ENCODE peak calls at places on chromosomes 16 and 17, in seven cellular contexts. One of them, this sample, is unnamed.

GRCh38 chr17:33562792-33563191 is 269.7 kb upstream of the ASIC2 start:
- DNase-seq in stomach: no peak
- DNase-seq in tibial nerve: no peak
- DNase-seq in SK-N-SH: no peak
- DNase-seq in A549: no peak
- DNase-seq in transverse colon: no peak
- DNase-seq in ovary: no peak
- DNase-seq in this sample: no peak

GRCh38 chr17:18101828-18102227 is 6.7 kb upstream of the MYO15A start:
- DNase-seq in stomach: no peak
- DNase-seq in tibial nerve: no peak
- DNase-seq in SK-N-SH: no peak
- DNase-seq in A549: no peak
- DNase-seq in transverse colon: no peak
- DNase-seq in ovary: no peak
- DNase-seq in this sample: no peak

GRCh38 chr16:26149661-26150060 is 457.9 kb downstream of the HS3ST4 start:
- DNase-seq in stomach: no peak
- DNase-seq in tibial nerve: no peak
- DNase-seq in SK-N-SH: no peak
- DNase-seq in A549: no peak
- DNase-seq in transverse colon: no peak
- DNase-seq in ovary: no peak
- DNase-seq in this sample: no peak

GRCh38 chr17:48577330-48577945 is 712 bp downstream of the HOXB4 start:
- DNase-seq in stomach: no peak
- DNase-seq in tibial nerve: no peak
- DNase-seq in SK-N-SH: no peak
- DNase-seq in A549: no peak
- DNase-seq in transverse colon: no peak
- DNase-seq in ovary: no peak
- DNase-seq in this sample: no peak

GRCh38 chr17:66975614-66976378 is 11.3 kb downstream of the CACNG4 start:
- DNase-seq in stomach: peak; percentile 44
- DNase-seq in tibial nerve: no peak
- DNase-seq in SK-N-SH: no peak
- DNase-seq in A549: peak; percentile 70
- DNase-seq in transverse colon: no peak
- DNase-seq in ovary: no peak
- DNase-seq in this sample: no peak

GRCh38 chr17:81484195-81484979 is 28.2 kb downstream of the ACTG1 start:
- DNase-seq in stomach: peak; percentile 93
- DNase-seq in tibial nerve: peak; percentile 80
- DNase-seq in SK-N-SH: peak; percentile 97
- DNase-seq in A549: peak; percentile 80
- DNase-seq in transverse colon: peak; percentile 90
- DNase-seq in ovary: peak; percentile 89
- DNase-seq in this sample: peak; percentile 94

GRCh38 chr17:80923211-80924110 is 68.2 kb upstream of the CHMP6 start:
- DNase-seq in stomach: no peak
- DNase-seq in tibial nerve: no peak
- DNase-seq in SK-N-SH: no peak
- DNase-seq in A549: no peak
- DNase-seq in transverse colon: no peak
- DNase-seq in ovary: no peak
- DNase-seq in this sample: peak; percentile 56

GRCh38 chr17:70552230-70552981 is 383.1 kb downstream of the KCNJ2 start:
- DNase-seq in stomach: no peak
- DNase-seq in tibial nerve: peak; percentile 35
- DNase-seq in SK-N-SH: peak; percentile 72
- DNase-seq in A549: peak; percentile 26
- DNase-seq in transverse colon: no peak
- DNase-seq in ovary: no peak
- DNase-seq in this sample: no peak

GRCh38 chr16:28188085-28188916 is 23.5 kb downstream of the XPO6 start:
- DNase-seq in stomach: no peak
- DNase-seq in tibial nerve: no peak
- DNase-seq in SK-N-SH: no peak
- DNase-seq in A549: no peak
- DNase-seq in transverse colon: no peak
- DNase-seq in ovary: no peak
- DNase-seq in this sample: no peak

GRCh38 chr16:79972053-79972704 is 371.6 kb upstream of the MAF start:
- DNase-seq in stomach: no peak
- DNase-seq in tibial nerve: no peak
- DNase-seq in SK-N-SH: no peak
- DNase-seq in A549: no peak
- DNase-seq in transverse colon: no peak
- DNase-seq in ovary: no peak
- DNase-seq in this sample: no peak

GRCh38 chr17:28125530-28126382 is 83.3 kb downstream of the NLK start:
- DNase-seq in stomach: no peak
- DNase-seq in tibial nerve: no peak
- DNase-seq in SK-N-SH: no peak
- DNase-seq in A549: no peak
- DNase-seq in transverse colon: no peak
- DNase-seq in ovary: no peak
- DNase-seq in this sample: no peak

GRCh38 chr17:14580494-14580893 is 279.6 kb downstream of the HS3ST3B1 start:
- DNase-seq in stomach: no peak
- DNase-seq in tibial nerve: no peak
- DNase-seq in SK-N-SH: no peak
- DNase-seq in A549: no peak
- DNase-seq in transverse colon: no peak
- DNase-seq in ovary: no peak
- DNase-seq in this sample: no peak

GRCh38 chr17:7835818-7836595 is 2.0 kb downstream of the KDM6B start:
- DNase-seq in stomach: peak; percentile 74
- DNase-seq in tibial nerve: peak; percentile 73
- DNase-seq in SK-N-SH: peak; percentile 55
- DNase-seq in A549: peak; percentile 48
- DNase-seq in transverse colon: peak; percentile 81
- DNase-seq in ovary: peak; percentile 92
- DNase-seq in this sample: peak; percentile 90

GRCh38 chr16:68715471-68715870 is 21.6 kb upstream of the CDH1 start:
- DNase-seq in stomach: no peak
- DNase-seq in tibial nerve: no peak
- DNase-seq in SK-N-SH: no peak
- DNase-seq in A549: no peak
- DNase-seq in transverse colon: peak; percentile 64
- DNase-seq in ovary: no peak
- DNase-seq in this sample: no peak

GRCh38 chr17:27540300-27541105 is 84.3 kb downstream of the KSR1 start:
- DNase-seq in stomach: peak; percentile 92
- DNase-seq in tibial nerve: peak; percentile 77
- DNase-seq in SK-N-SH: no peak
- DNase-seq in A549: peak; percentile 81
- DNase-seq in transverse colon: peak; percentile 85
- DNase-seq in ovary: peak; percentile 93
- DNase-seq in this sample: peak; percentile 96

DNA sequence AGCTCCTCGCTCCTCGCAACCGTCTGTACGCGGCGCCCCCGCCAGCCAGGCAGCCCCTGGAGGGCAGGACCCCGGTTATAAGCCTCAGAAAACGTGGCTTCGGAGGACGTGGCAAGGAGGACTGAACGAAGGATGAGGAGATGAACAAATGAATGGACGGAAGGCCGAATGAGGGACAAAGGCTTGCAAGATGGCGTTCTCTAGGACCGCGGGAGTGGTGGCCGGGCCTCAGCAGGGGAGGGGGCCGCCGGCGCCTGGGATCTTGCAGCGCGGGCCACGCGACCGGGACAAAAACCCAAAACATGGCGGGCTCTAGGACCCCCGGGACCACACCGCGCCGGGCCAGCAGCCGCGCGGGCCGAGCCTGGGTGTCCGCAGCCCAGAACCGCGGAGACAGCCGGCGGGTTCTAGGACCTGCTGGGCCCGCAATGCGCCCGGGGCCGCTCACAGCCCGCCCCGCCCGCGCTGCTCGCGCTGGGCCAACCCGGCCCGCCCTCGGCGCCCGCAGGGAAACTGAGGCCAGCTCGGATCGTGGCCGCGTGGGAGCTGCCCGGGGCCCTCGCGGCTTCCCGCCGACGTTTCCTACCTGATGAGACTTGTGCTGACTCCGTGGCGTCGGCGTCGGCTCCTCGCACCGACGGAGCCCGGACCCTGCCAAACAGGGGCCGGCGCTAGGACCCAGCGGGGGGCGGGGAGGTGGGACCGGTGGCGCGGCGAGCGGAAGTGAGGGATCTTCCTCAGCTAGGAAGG is 792 bp downstream of the ZNF668 start:
- DNase-seq in stomach: peak; percentile 92
- DNase-seq in tibial nerve: peak; percentile 88
- DNase-seq in SK-N-SH: peak; percentile 94
- DNase-seq in A549: peak; percentile 92
- DNase-seq in transverse colon: peak; percentile 94
- DNase-seq in ovary: peak; percentile 89
- DNase-seq in this sample: peak; percentile 95
- TF ChIP-seq EP300 in stomach: no peak
- TF ChIP-seq EP300 in tibial nerve: no peak
- TF ChIP-seq EP300 in SK-N-SH: no peak
- TF ChIP-seq EP300 in A549: no peak
- TF ChIP-seq EP300 in transverse colon: no peak
- TF ChIP-seq EP300 in ovary: no peak
- TF ChIP-seq EP300 in this sample: peak; percentile 48

DNA sequence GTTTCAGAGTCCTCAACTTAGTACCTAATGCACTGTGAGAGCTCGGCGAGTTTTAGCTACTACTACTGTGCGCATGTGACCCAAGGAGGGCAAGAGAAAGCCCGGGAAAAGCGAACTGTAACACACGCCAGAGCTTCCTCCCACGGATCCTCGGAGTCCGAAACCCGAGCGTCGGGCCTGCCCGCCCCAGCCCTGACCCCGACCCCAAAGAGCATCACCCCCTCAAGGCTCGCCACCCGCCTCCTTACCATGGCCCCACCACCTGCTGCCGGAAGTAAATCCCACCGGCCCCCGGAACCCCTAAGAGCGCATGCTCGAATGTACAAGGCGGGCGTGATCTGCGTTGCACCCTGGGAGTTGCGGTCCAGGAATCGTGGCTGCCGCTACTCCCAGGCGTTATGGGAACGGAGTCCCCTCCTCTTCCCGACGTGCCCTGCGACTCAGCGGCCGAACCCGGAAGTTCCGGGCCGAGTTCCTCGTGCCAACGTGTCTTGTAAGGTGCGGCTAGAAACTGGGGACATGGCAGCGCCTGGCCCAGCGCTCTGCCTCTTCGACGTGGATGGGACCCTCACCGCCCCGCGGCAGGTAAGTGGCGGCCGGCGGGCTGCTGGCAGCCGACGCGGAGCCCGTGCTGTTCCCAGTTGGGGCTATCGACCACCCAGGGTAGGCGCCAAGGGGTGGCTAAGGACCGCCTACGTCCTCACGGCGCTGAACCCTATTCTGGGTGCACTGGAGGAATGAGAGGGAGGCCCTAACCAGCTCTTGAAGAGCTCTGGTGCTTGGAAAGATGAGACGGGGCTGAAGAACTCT is at the start of the genes PMM2 and TMEM186:
- DNase-seq in stomach: peak; percentile 96
- DNase-seq in tibial nerve: peak; percentile 94
- DNase-seq in SK-N-SH: peak; percentile 98
- DNase-seq in A549: peak; percentile 98
- DNase-seq in transverse colon: peak; percentile 97
- DNase-seq in ovary: peak; percentile 94
- DNase-seq in this sample: peak; percentile 98
- TF ChIP-seq EP300 in stomach: no peak
- TF ChIP-seq EP300 in tibial nerve: peak; percentile 84
- TF ChIP-seq EP300 in SK-N-SH: no peak
- TF ChIP-seq EP300 in A549: no peak
- TF ChIP-seq EP300 in transverse colon: no peak
- TF ChIP-seq EP300 in ovary: no peak
- TF ChIP-seq EP300 in this sample: no peak

DNA sequence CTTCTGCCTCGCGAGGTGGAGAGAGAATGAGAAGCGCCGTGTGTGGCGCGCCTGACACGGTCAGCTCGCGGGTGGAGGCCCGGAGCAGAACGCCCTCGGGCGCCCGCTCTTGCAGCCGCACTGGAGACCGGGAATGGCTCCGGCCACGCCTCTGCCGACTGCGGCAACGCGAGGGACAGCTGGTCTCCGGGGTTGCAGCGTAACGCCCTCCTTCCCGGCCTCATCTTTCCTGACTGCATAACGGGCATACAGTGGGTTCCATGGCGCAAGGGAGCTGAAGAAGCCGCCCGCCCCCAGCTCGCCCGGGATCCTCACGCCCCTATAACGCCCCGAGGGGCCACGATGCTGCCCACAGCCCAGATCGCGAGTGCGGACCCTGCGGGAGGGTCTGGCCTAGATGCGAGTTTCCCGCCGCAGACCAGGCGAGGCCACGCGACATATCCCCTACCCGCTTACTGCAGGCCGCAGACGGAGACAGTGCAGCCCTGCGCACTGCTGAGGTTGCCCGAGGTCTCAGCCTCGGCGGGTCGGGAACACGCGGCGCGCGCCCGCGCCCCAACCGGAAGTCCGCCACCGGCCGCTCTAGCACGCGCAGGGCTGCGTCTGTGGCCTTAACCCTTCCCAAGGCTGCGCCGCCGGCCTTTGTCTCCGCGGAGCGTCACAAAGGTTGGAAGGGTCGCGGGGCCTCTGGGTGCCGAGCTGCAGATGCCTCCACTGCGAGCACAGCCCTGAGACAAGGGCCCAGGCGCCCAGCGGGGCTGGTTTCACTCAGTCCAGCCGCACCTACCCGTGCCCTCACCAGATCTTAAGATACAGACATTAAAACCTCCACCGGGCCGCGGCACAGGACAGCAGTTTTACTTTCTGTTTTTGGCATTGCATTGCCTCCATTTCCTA is 18.8 kb downstream of the BCL7C start:
- DNase-seq in stomach: peak; percentile 93
- DNase-seq in tibial nerve: peak; percentile 76
- DNase-seq in SK-N-SH: peak; percentile 93
- DNase-seq in A549: peak; percentile 82
- DNase-seq in transverse colon: peak; percentile 93
- DNase-seq in ovary: peak; percentile 88
- DNase-seq in this sample: peak; percentile 94
- TF ChIP-seq EP300 in stomach: no peak
- TF ChIP-seq EP300 in tibial nerve: peak; percentile 52
- TF ChIP-seq EP300 in SK-N-SH: no peak
- TF ChIP-seq EP300 in A549: no peak
- TF ChIP-seq EP300 in transverse colon: no peak
- TF ChIP-seq EP300 in ovary: no peak
- TF ChIP-seq EP300 in this sample: no peak

DNA sequence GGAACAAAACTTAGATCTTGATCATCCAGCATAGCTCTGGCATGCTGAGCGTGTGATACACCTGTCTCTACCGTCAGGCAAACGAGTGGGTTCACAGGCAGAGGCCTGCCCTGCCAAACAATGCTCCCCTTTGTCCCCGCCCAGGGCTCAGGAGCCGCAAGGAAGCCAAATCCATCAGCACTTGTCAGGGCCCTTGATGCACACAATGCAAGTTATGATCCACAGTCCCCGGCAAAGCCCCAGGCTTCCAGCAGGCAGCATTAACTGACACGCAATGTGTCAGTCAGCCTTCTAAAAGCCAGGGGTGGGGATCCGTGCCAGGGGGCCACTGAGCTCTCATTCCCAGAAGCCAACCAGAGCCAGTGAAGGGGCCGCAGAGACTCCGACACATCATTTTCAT is 460.9 kb downstream of the SLC39A11 start:
- DNase-seq in stomach: no peak
- DNase-seq in tibial nerve: no peak
- DNase-seq in SK-N-SH: no peak
- DNase-seq in A549: no peak
- DNase-seq in transverse colon: no peak
- DNase-seq in ovary: no peak
- DNase-seq in this sample: no peak
- TF ChIP-seq EP300 in stomach: no peak
- TF ChIP-seq EP300 in tibial nerve: no peak
- TF ChIP-seq EP300 in SK-N-SH: no peak
- TF ChIP-seq EP300 in A549: no peak
- TF ChIP-seq EP300 in transverse colon: no peak
- TF ChIP-seq EP300 in ovary: no peak
- TF ChIP-seq EP300 in this sample: no peak